ENCODE peak calls at places on chromosome 5, in seven cellular contexts. Y is IMR-90, E is neuronal stem cell, F is mesendoderm, L is H1, Q is H9, H is trophoblast cell. S is an unnamed sample.

GRCh38 chr5:131550606-131551005 is 84.4 kb downstream of the RAPGEF6 start:
- DNase-seq in Y (no peak), E (no peak), F (no peak), L (no peak), Q (no peak), H (no peak), S (no peak)

GRCh38 chr5:131488463-131488862 is 146.6 kb downstream of the RAPGEF6 start:
- DNase-seq in Y (peak; percentile 7), E (no peak), F (no peak), L (no peak), Q (no peak), H (peak; percentile 16), S (no peak)

GRCh38 chr5:44332360-44332971 is 56.8 kb downstream of the FGF10 start:
- DNase-seq in Y (peak; percentile 52), E (peak; percentile 49), F (peak; percentile 84), L (no peak), Q (no peak), H (peak; percentile 75), S (peak; percentile 50)

GRCh38 chr5:172145870-172146747 is 41.9 kb downstream of the STK10 start:
- DNase-seq in Y (no peak), E (no peak), F (peak; percentile 84), L (no peak), Q (no peak), H (peak; percentile 90), S (no peak)

GRCh38 chr5:124383693-124384092 is 362.7 kb downstream of the ZNF608 start:
- DNase-seq in Y (no peak), E (no peak), F (no peak), L (no peak), Q (no peak), H (no peak), S (no peak)

GRCh38 chr5:40292006-40292405 is 387.7 kb upstream of the PTGER4 start:
- DNase-seq in Y (no peak), E (no peak), F (no peak), L (no peak), Q (no peak), H (no peak), S (no peak)

GRCh38 chr5:179344301-179345178 is 721 bp downstream of the ADAMTS2 start:
- DNase-seq in Y (peak; percentile 22), E (peak; percentile 29), F (peak; percentile 34), L (peak; percentile 71), Q (no peak), H (no peak), S (peak; percentile 48)

GRCh38 chr5:150266807-150267408 is 22.7 kb downstream of the CAMK2A start:
- DNase-seq in Y (no peak), E (no peak), F (no peak), L (no peak), Q (no peak), H (no peak), S (no peak)

GRCh38 chr5:143023447-143024096 is 253.4 kb downstream of the ARHGAP26 start:
- DNase-seq in Y (peak; percentile 68), E (no peak), F (no peak), L (no peak), Q (no peak), H (no peak), S (no peak)

GRCh38 chr5:73606206-73606753 is 19.7 kb upstream of the ARHGEF28 start:
- DNase-seq in Y (no peak), E (no peak), F (no peak), L (no peak), Q (no peak), H (no peak), S (no peak)

GRCh38 chr5:162672030-162672429 is 604.5 kb downstream of the GABRG2 start:
- DNase-seq in Y (no peak), E (no peak), F (no peak), L (no peak), Q (no peak), H (no peak), S (no peak)

GRCh38 chr5:60779431-60779830 is 64.6 kb downstream of the ELOVL7 start:
- DNase-seq in Y (no peak), E (no peak), F (peak; percentile 87), L (peak; percentile 60), Q (peak; percentile 81), H (no peak), S (no peak)

GRCh38 chr5:173613433-173614144 is 2.9 kb downstream of the BOD1 start:
- DNase-seq in Y (no peak), E (no peak), F (no peak), L (no peak), Q (no peak), H (no peak), S (no peak)

GRCh38 chr5:176420086-176420485 is 3.7 kb upstream of the CLTB start:
- DNase-seq in Y (no peak), E (no peak), F (no peak), L (no peak), Q (no peak), H (peak; percentile 81), S (no peak)

GRCh38 chr5:67639311-67639710 is 442.7 kb upstream of the CD180 start:
- DNase-seq in Y (no peak), E (no peak), F (peak; percentile 5), L (no peak), Q (no peak), H (no peak), S (no peak)

GRCh38 chr5:95794070-95794516 is 28.4 kb downstream of the GLRX start:
- DNase-seq in Y (peak; percentile 67), E (no peak), F (peak; percentile 53), L (no peak), Q (no peak), H (peak; percentile 87), S (peak; percentile 38)

GRCh38 chr5:122183098-122183794 is 53.9 kb downstream of the ZNF474 start:
- DNase-seq in Y (peak; percentile 76), E (no peak), F (no peak), L (no peak), Q (no peak), H (peak; percentile 13), S (no peak)

GRCh38 chr5:119022017-119022745 is 33.8 kb upstream of the DTWD2 start:
- DNase-seq in Y (peak; percentile 57), E (no peak), F (peak; percentile 51), L (no peak), Q (no peak), H (peak; percentile 69), S (peak; percentile 58)

GRCh38 chr5:122741681-122742080 is 33.2 kb upstream of the SNX2 start:
- DNase-seq in Y (peak; percentile 13), E (no peak), F (peak; percentile 96), L (no peak), Q (no peak), H (peak; percentile 86), S (no peak)

GRCh38 chr5:172533058-172533398 is 78.7 kb upstream of the SH3PXD2B start:
- DNase-seq in Y (no peak), E (no peak), F (no peak), L (peak; percentile 43), Q (peak; percentile 24), H (no peak), S (no peak)

GRCh38 chr5:38601133-38601842 is 44.8 kb upstream of the LIFR start:
- DNase-seq in Y (no peak), E (no peak), F (no peak), L (no peak), Q (no peak), H (no peak), S (no peak)

GRCh38 chr5:55187370-55187769 is 14.4 kb upstream of the CDC20B start:
- DNase-seq in Y (no peak), E (no peak), F (peak; percentile 45), L (no peak), Q (no peak), H (peak; percentile 46), S (peak; percentile 11)

GRCh38 chr5:96816430-96816939 is 8.7 kb upstream of the ERAP1 start:
- DNase-seq in Y (no peak), E (no peak), F (no peak), L (no peak), Q (peak; percentile 37), H (no peak), S (no peak)

GRCh38 chr5:68335075-68335474 is 119.5 kb downstream of the PIK3R1 start:
- DNase-seq in Y (no peak), E (no peak), F (no peak), L (no peak), Q (no peak), H (no peak), S (no peak)

GRCh38 chr5:90547072-90547536 is 11.5 kb upstream of the ADGRV1 start:
- DNase-seq in Y (no peak), E (no peak), F (no peak), L (no peak), Q (no peak), H (no peak), S (peak; percentile 31)

GRCh38 chr5:79109527-79110492 is 1.8 kb upstream of the BHMT start:
- DNase-seq in Y (no peak), E (no peak), F (peak; percentile 59), L (peak; percentile 60), Q (peak; percentile 61), H (peak; percentile 53), S (no peak)

DNA sequence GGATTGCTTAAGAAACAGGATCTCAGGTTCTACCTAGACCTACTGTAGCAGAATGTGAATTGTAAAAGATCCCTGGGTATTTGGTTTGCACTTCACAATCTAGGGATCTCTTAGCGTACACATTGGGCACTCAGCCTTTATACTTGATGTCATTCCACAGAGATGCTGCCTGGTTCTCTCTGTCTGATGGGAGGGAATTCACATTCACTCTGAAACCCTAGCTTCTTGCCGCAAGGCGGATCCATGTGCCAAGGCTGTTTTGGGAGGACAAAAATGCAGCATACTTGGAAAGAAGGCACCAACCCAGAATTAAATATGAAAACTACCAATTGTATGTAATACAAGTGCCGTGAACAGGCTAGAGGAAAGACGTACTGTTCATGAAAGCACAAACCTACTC is 323.0 kb downstream of the EBF1 start:
- DNase-seq in Y (no peak), E (no peak), F (no peak), L (no peak), Q (no peak), H (no peak), S (no peak)
- H3K27ac ChIP-seq in Y (no peak overlapping the region), E (no peak overlapping the region), F (no peak overlapping the region), L (no peak overlapping the region), Q (no peak overlapping the region), H (no peak overlapping the region), S (no peak overlapping the region)

GRCh38 chr5:120405291-120405864 is 58.7 kb upstream of the PRR16 start:
- DNase-seq in Y (peak; percentile 86), E (no peak), F (no peak), L (no peak), Q (no peak), H (peak; percentile 3), S (peak; percentile 88)
- H3K4ac ChIP-seq in Y (peak overlapping the region; percentile 79), E (no peak overlapping the region), F (no peak overlapping the region), L (no peak overlapping the region), Q (no peak overlapping the region), H (no peak overlapping the region), S (no peak overlapping the region)

GRCh38 chr5:989961-990530 is 18.6 kb upstream of the NKD2 start:
- DNase-seq in Y (no peak), E (no peak), F (peak; percentile 54), L (peak; percentile 54), Q (peak; percentile 70), H (peak; percentile 30), S (no peak)
- H2BK120ac ChIP-seq in Y (no peak overlapping the region), E (no peak overlapping the region), F (no peak overlapping the region), L (no peak overlapping the region), Q (no peak overlapping the region), H (no peak overlapping the region), S (peak overlapping the region; percentile 3)

GRCh38 chr5:109177227-109177626 is 232.5 kb downstream of the PJA2 start:
- DNase-seq in Y (no peak), E (no peak), F (no peak), L (no peak), Q (no peak), H (no peak), S (no peak)
- H3K27ac ChIP-seq in Y (no peak overlapping the region), E (no peak overlapping the region), F (no peak overlapping the region), L (no peak overlapping the region), Q (no peak overlapping the region), H (no peak overlapping the region), S (no peak overlapping the region)

GRCh38 chr5:116305899-116306298 is 221.1 kb downstream of the COMMD10 start:
- DNase-seq in Y (no peak), E (no peak), F (no peak), L (no peak), Q (no peak), H (no peak), S (no peak)
- H3K4ac ChIP-seq in Y (no peak overlapping the region), E (no peak overlapping the region), F (no peak overlapping the region), L (no peak overlapping the region), Q (no peak overlapping the region), H (no peak overlapping the region), S (no peak overlapping the region)